ENCODE peak calls at places on chromosomes 5 and 9, in eight cellular contexts. L is GM23248, S is IMR-90, Y is adipocyte, N is transverse colon, K is psoas muscle, C is mammary epithelial cell, G is Peyer's patch. D is an unnamed sample. For H3K27me3 and H3K36me3, the result is how much of the 10 kb centered on the place peaks cover.

GRCh38 chr5:160274483-160274931 is 37.9 kb downstream of the CCNJL start:
- DNase-seq in C (no peak), S (no peak), Y (no peak), L (no peak), K (no peak), G (no peak), N (no peak), D (no peak)

GRCh38 chr9:129109952-129110739 is 447 bp downstream of the CRAT start:
- DNase-seq in K (peak), S (peak), C (no peak), Y (peak), G (no peak), L (peak), N (peak), D (no peak)

GRCh38 chr9:70085241-70085640 is 41.6 kb downstream of the MAMDC2 start:
- DNase-seq in L (peak), C (no peak), K (no peak), N (no peak), G (no peak), Y (peak), S (peak), D (no peak)

GRCh38 chr5:134026521-134027202 is 21.9 kb upstream of the VDAC1 start:
- DNase-seq in L (peak), G (peak), Y (peak), C (peak), K (no peak), N (peak), S (peak), D (peak)

GRCh38 chr5:110996742-110997141 is 74.8 kb upstream of the TSLP start:
- DNase-seq in G (no peak), K (no peak), C (no peak), Y (no peak), S (no peak), N (no peak), L (no peak), D (no peak)

GRCh38 chr9:136438548-136438908 is 1.1 kb downstream of the INPP5E start:
- DNase-seq in L (peak), Y (peak), G (no peak), N (no peak), C (peak), S (peak), K (no peak), D (no peak)

GRCh38 chr5:138725153-138725884 is 27.9 kb upstream of the CTNNA1 start:
- DNase-seq in L (peak), N (peak), C (peak), G (no peak), K (peak), S (peak), Y (peak), D (peak)

GRCh38 chr5:75885849-75886596 is 168.8 kb upstream of the POC5 start:
- DNase-seq in C (no peak), S (no peak), Y (no peak), G (no peak), K (no peak), L (no peak), N (no peak), D (no peak)

GRCh38 chr5:157506981-157507780 is 47.2 kb downstream of the NIPAL4 start:
- DNase-seq in G (no peak), S (peak), Y (peak), K (no peak), L (no peak), C (peak), N (peak), D (peak)

GRCh38 chr9:14018061-14018460 is 295.9 kb downstream of the NFIB start:
- DNase-seq in N (no peak), G (no peak), S (peak), C (peak), K (no peak), L (peak), Y (no peak), D (peak)

GRCh38 chr9:105697871-105698270 is 3.5 kb downstream of the TMEM38B start:
- DNase-seq in L (no peak), N (no peak), Y (peak), G (no peak), K (no peak), S (peak), C (no peak), D (no peak)

GRCh38 chr9:128191406-128192046 is at the start of gene CIZ1:
- DNase-seq in G (peak), K (peak), L (peak), S (peak), N (peak), Y (peak), C (peak), D (peak)

GRCh38 chr5:68007446-68007845 is 208.1 kb upstream of the PIK3R1 start:
- DNase-seq in G (no peak), S (peak), C (peak), L (peak), N (peak), Y (peak), K (peak), D (no peak)

GRCh38 chr5:130616161-130616560 is 548.9 kb downstream of the HINT1 start:
- DNase-seq in K (no peak), N (no peak), Y (peak), G (no peak), L (no peak), C (peak), S (no peak), D (no peak)

GRCh38 chr5:32612134-32612888 is 27.0 kb downstream of the SUB1 start:
- DNase-seq in C (no peak), Y (no peak), N (peak), K (no peak), G (no peak), L (peak), S (peak), D (peak)

GRCh38 chr9:27489087-27489876 is 34.8 kb upstream of the IFNK start:
- DNase-seq in G (no peak), S (no peak), L (no peak), C (no peak), K (no peak), Y (no peak), N (no peak), D (no peak)

GRCh38 chr9:113543286-113544000 is 79.9 kb downstream of the RGS3 start:
- DNase-seq in S (no peak), K (no peak), C (no peak), L (no peak), Y (no peak), N (no peak), G (no peak), D (no peak)

DNA sequence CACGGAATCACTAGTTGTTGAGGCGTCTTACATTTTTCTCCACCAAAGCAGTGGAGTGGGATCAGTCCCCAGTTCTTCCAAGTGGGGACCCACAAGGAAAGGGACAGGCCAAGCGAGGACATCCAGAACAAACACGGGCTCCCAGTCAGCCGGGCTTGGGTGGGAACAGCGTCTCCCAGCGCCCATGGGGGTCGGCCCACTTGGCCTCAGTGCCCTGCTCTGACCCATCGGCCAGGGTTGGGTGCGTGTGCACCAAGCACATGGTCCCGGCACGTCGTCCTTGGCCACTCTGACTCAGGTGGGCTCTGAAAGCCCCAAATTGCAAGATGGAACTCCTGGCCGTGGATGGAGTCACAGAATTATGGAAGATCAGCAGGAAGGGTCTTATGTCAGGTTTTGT is 37.9 kb downstream of the DBH start:
- DNase-seq in K (peak), L (no peak), N (no peak), Y (no peak), G (no peak), S (no peak), C (no peak), D (no peak)
- H3K27me3 ChIP-seq in K (under half), L (under half), N (under half), Y (under half), G (under half), S (under half), C (under half), D (under half)

GRCh38 chr5:56567278-56567677 is 248.1 kb upstream of the MAP3K1 start:
- DNase-seq in S (no peak), G (no peak), C (no peak), Y (no peak), N (no peak), K (no peak), L (no peak), D (no peak)
- H3K4me3 ChIP-seq in S (no peak), G (no peak), C (no peak), Y (no peak), N (no peak), K (no peak), L (no peak), D (no peak)

GRCh38 chr5:105475401-105475800 is 1912.8 kb upstream of the NUDT12 start:
- DNase-seq in Y (no peak), N (no peak), K (no peak), C (no peak), L (no peak), G (no peak), S (no peak), D (no peak)
- H3K36me3 ChIP-seq in Y (under half), N (under half), K (under half), C (under half), L (under half), G (under half), S (under half), D (under half)

GRCh38 chr5:544675-545330 is 20.6 kb upstream of the SLC9A3 start:
- DNase-seq in N (no peak), G (peak), L (no peak), C (no peak), Y (no peak), S (no peak), K (peak), D (no peak)

GRCh38 chr5:547086-547924 is 23.1 kb upstream of the SLC9A3 start:
- DNase-seq in K (peak), G (peak), S (no peak), C (peak), N (peak), Y (no peak), L (no peak), D (no peak)

GRCh38 chr5:545641-546375 is 21.6 kb upstream of the SLC9A3 start:
- DNase-seq in L (no peak), S (no peak), C (no peak), G (peak), K (peak), N (peak), Y (no peak), D (no peak)

GRCh38 chr5:548256-548655 is 24.0 kb upstream of the SLC9A3 start:
- DNase-seq in S (peak), Y (peak), K (peak), L (peak), N (peak), C (no peak), G (peak), D (peak)

GRCh38 chr5:546376-546908 is 22.2 kb upstream of the SLC9A3 start:
- DNase-seq in L (no peak), S (no peak), C (no peak), N (peak), K (peak), G (peak), Y (no peak), D (no peak)
- H3K27me3 ChIP-seq in L (under half), S (under half), C (under half), N (under half), K (under half), G (under half), Y (under half), D (under half)

DNA sequence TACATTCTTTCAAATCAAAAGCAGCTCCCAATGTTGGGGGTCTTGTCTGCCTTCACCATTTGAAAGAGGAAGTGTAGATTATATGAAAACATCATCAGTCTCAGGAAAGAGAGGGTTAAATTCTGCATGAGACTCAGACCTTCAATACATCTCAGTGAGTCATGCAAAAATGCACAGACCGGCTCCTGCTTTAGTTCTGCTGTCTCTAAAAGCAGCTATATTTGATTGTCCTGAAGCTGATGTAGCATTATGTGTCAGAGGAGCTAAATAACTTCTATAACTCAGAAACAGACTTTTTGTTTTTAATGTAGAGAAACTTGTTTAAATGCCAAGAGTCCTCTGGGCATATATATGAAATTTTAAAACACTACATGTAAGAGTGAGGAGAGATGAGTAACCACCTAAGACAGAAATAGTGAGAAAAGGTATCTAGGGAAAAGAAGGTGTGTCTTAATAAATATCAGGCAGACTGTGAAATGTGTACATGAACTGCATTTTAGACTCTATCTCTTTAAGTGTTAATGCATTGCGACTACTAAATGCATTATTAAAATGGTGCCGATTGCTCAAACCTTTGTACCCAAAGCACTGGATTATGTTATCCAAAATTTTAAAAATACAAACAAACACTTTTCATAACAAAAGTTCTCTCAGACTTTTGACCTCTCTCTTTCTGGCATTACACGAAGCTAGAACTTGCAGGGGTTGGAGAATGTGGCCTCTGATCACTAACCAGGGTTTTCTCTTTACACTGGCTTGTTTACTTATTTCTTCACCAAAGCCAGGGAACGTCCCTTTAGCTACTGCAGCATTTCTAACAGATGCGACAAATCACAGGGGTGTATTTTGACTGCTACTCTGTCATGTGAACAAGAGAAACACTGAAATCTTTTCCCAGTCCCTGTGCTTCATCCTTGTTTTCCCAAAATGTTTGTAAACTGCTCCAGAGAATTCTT is 302.3 kb downstream of the ARL15 start:
- DNase-seq in Y (peak), S (peak), K (no peak), L (peak), C (peak), G (no peak), N (no peak), D (peak)
- H3K4me3 ChIP-seq in Y (peak), S (no peak), K (no peak), L (peak), C (no peak), G (no peak), N (no peak), D (no peak)

GRCh38 chr5:80725446-80725845 is 70.7 kb upstream of the DHFR start:
- DNase-seq in Y (no peak), G (no peak), N (no peak), C (no peak), L (no peak), S (no peak), K (no peak), D (no peak)
- H3K36me3 ChIP-seq in Y (under half), G (under half), N (under half), C (under half), L (under half), S (under half), K (under half), D (under half)

GRCh38 chr5:180241600-180241999 is 32.6 kb upstream of the RASGEF1C start:
- DNase-seq in G (no peak), K (no peak), N (no peak), S (no peak), L (no peak), Y (no peak), C (no peak), D (no peak)
- H3K27me3 ChIP-seq in G (under half), K (under half), N (under half), S (under half), L (under half), Y (under half), C (under half), D (under half)

DNA sequence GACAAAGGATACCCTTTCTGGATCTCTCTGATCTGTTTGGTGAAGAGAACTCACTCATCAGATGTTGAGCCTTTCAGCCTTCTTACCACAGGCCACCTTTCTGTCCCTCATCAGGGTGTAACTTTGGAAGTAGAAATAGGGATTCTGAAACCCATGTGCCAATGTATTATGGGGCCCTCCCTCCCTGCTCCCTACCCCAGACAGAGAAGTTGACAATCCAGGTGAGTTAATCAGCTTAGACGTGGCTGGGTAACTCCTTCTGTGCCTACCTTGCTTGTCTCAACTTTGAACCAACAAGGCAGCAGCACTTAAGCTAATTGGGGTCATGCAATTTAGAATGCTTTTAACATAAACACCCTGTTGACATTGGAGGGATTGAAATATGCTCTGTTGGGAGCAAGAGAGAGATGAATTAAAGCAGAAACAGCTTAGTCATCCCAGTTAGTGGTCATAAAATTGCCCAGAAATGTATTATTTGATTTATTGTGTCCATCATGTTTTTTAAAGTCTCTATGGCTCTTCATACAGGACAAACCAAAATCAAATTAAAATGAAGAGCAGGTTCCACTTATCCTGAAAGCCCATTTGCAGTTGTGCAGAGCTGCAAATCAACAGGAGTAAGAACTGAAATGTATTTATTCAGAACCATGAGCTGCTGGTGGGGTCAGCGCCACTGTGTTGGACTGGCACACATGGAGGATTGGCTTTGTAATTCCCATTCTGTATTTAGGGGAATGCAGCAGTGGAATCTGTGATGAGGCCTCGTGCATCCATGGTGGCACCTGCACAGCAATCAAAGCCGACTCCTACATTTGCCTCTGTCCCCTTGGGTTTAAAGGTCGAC is 132.0 kb downstream of the LIFR start:
- DNase-seq in S (no peak), N (no peak), K (no peak), G (no peak), L (no peak), Y (no peak), C (no peak), D (no peak)
- H3K4me3 ChIP-seq in S (no peak), N (no peak), K (no peak), G (no peak), L (no peak), Y (no peak), C (no peak), D (no peak)